ENCODE peak calls at places on chromosome 4, in five cellular contexts. K is psoas muscle, U is NCI-H2107, S is activated B cell treated with CpG ODN at 0.5 μM for 24 hours, I is K562. P is an unnamed sample.

GRCh38 chr4:8277356-8278008 is 7.9 kb downstream of the HTRA3 start:
- DNase-seq in K (peak), U (no peak), S (no peak), I (no peak), P (no peak)

GRCh38 chr4:171342646-171343045 is 470.6 kb upstream of the GALNTL6 start:
- DNase-seq in K (no peak), U (no peak), S (no peak), I (no peak), P (no peak)

GRCh38 chr4:183469936-183470335 is 25.5 kb downstream of the CDKN2AIP start:
- DNase-seq in K (no peak), U (no peak), S (no peak), I (no peak), P (no peak)

GRCh38 chr4:134202557-134202956 is 968 bp upstream of the PABPC4L start:
- DNase-seq in K (no peak), U (peak), S (no peak), I (no peak), P (no peak)

GRCh38 chr4:25500626-25501318 is 123.7 kb downstream of the ANAPC4 start:
- DNase-seq in K (no peak), U (peak), S (no peak), I (no peak), P (no peak)

GRCh38 chr4:4861592-4862551 is 2.4 kb downstream of the MSX1 start:
- DNase-seq in K (peak), U (no peak), S (no peak), I (no peak), P (no peak)

GRCh38 chr4:10371869-10372471 is 85.3 kb downstream of the ZNF518B start:
- DNase-seq in K (no peak), U (no peak), S (no peak), I (peak), P (no peak)

GRCh38 chr4:3679851-3680311 is 86.3 kb upstream of the ADRA2C start:
- DNase-seq in K (peak), U (no peak), S (no peak), I (no peak), P (no peak)

GRCh38 chr4:16202598-16202997 is 23.7 kb downstream of the TAPT1 start:
- DNase-seq in K (no peak), U (no peak), S (no peak), I (no peak), P (no peak)

GRCh38 chr4:5545271-5545670 is 163.1 kb downstream of the EVC2 start:
- DNase-seq in K (no peak), U (no peak), S (no peak), I (no peak), P (no peak)

GRCh38 chr4:84957509-84958420 is 8.7 kb downstream of the WDFY3 start:
- DNase-seq in K (no peak), U (no peak), S (no peak), I (no peak), P (no peak)

GRCh38 chr4:147157860-147158701 is 212.4 kb upstream of the TTC29 start:
- DNase-seq in K (peak), U (no peak), S (no peak), I (no peak), P (no peak)

GRCh38 chr4:73870260-73870659 is 1.1 kb downstream of the CXCL1 start:
- DNase-seq in K (no peak), U (no peak), S (no peak), I (no peak), P (no peak)

GRCh38 chr4:53920116-53920515 is 144.3 kb downstream of the CHIC2 start:
- DNase-seq in K (no peak), U (no peak), S (no peak), I (no peak), P (no peak)

GRCh38 chr4:109406337-109406931 is 27.2 kb upstream of the SEC24B start:
- DNase-seq in K (no peak), U (peak), S (no peak), I (peak), P (no peak)

GRCh38 chr4:94454405-94454804 is 2.7 kb downstream of the PDLIM5 start:
- DNase-seq in K (no peak), U (no peak), S (no peak), I (no peak), P (no peak)

GRCh38 chr4:76984788-76985211 is 35.2 kb downstream of the SEPTIN11 start:
- DNase-seq in K (peak), U (no peak), S (no peak), I (no peak), P (no peak)

GRCh38 chr4:143514432-143514831 is 930 bp downstream of the SMARCA5 start:
- DNase-seq in K (peak), U (no peak), S (peak), I (peak), P (no peak)

GRCh38 chr4:55397521-55398321 is 2.0 kb downstream of the TMEM165 start:
- DNase-seq in K (no peak), U (no peak), S (no peak), I (no peak), P (no peak)

GRCh38 chr4:96108146-96108545 is 268.3 kb downstream of the PDHA2 start:
- DNase-seq in K (no peak), U (no peak), S (no peak), I (no peak), P (no peak)

GRCh38 chr4:2469192-2469984 is 482 bp downstream of the RNF4 start:
- DNase-seq in K (peak), U (no peak), S (peak), I (peak), P (peak)

GRCh38 chr4:154304679-154305078 is 186.9 kb downstream of the DCHS2 start:
- DNase-seq in K (no peak), U (no peak), S (no peak), I (no peak), P (no peak)

GRCh38 chr4:181845617-181846016 is 397.6 kb upstream of the TENM3 start:
- DNase-seq in K (no peak), U (no peak), S (no peak), I (no peak), P (no peak)

GRCh38 chr4:122896270-122896669 is 26.1 kb downstream of the NUDT6 start:
- DNase-seq in K (no peak), U (no peak), S (no peak), I (no peak), P (no peak)

GRCh38 chr4:1792832-1793495 is at the start of gene FGFR3:
- DNase-seq in K (no peak), U (no peak), S (peak), I (peak), P (peak)

GRCh38 chr4:60189286-60189685 is 1010.8 kb upstream of the ADGRL3 start:
- DNase-seq in K (no peak), U (no peak), S (no peak), I (no peak), P (no peak)

GRCh38 chr4:76949293-76950051 is at the start of gene SEPTIN11:
- DNase-seq in K (peak), U (peak), S (peak), I (peak), P (peak)

GRCh38 chr4:107834241-107834856 is 9.6 kb downstream of the SGMS2 start:
- DNase-seq in K (no peak), U (no peak), S (no peak), I (no peak), P (no peak)

GRCh38 chr4:65943076-65943475 is 272.8 kb upstream of the EPHA5 start:
- DNase-seq in K (no peak), U (no peak), S (no peak), I (no peak), P (no peak)

GRCh38 chr4:15754323-15754722 is 23.8 kb upstream of the CD38 start:
- DNase-seq in K (no peak), U (no peak), S (no peak), I (no peak), P (no peak)

GRCh38 chr4:153186046-153186728 is 18.1 kb upstream of the TRIM2 start:
- DNase-seq in K (no peak), U (no peak), S (no peak), I (no peak), P (no peak)

GRCh38 chr4:6953751-6954380 is 44.2 kb downstream of the TBC1D14 start:
- DNase-seq in K (peak), U (no peak), S (no peak), I (peak), P (no peak)

GRCh38 chr4:88017516-88018302 is 10.3 kb downstream of the PKD2 start:
- DNase-seq in K (no peak), U (no peak), S (no peak), I (no peak), P (no peak)

GRCh38 chr4:57607616-57608150 is 497.5 kb upstream of the IGFBP7 start:
- DNase-seq in K (no peak), U (no peak), S (no peak), I (no peak), P (no peak)

GRCh38 chr4:105496899-105497298 is 23.0 kb upstream of the PPA2 start:
- DNase-seq in K (no peak), U (no peak), S (no peak), I (no peak), P (no peak)